ENCODE peak calls at places on chromosomes 11 and 22, in nine cellular contexts. One of them, this sample, is unnamed.

GRCh38 chr11:48103621-48104561 is 112.7 kb upstream of the OR4B1 start:
- DNase-seq in GM23338: no peak
- DNase-seq in HCT116: no peak
- DNase-seq in SK-N-MC: no peak
- DNase-seq in breast epithelium: no peak
- DNase-seq in vagina: peak
- DNase-seq in SK-N-SH: no peak
- DNase-seq in suprapubic skin: no peak
- DNase-seq in K562: no peak
- DNase-seq in this sample: no peak

GRCh38 chr11:43278302-43278956 is 33.4 kb upstream of the API5 start:
- DNase-seq in GM23338: peak
- DNase-seq in HCT116: peak
- DNase-seq in SK-N-MC: no peak
- DNase-seq in breast epithelium: no peak
- DNase-seq in vagina: no peak
- DNase-seq in SK-N-SH: peak
- DNase-seq in suprapubic skin: no peak
- DNase-seq in K562: no peak
- DNase-seq in this sample: no peak

GRCh38 chr11:78187366-78188011 is 937 bp downstream of the KCTD21 start:
- DNase-seq in GM23338: no peak
- DNase-seq in HCT116: no peak
- DNase-seq in SK-N-MC: no peak
- DNase-seq in breast epithelium: no peak
- DNase-seq in vagina: no peak
- DNase-seq in SK-N-SH: no peak
- DNase-seq in suprapubic skin: no peak
- DNase-seq in K562: no peak
- DNase-seq in this sample: no peak

GRCh38 chr22:37686002-37686982 is at the start of gene NOL12:
- DNase-seq in GM23338: peak
- DNase-seq in HCT116: peak
- DNase-seq in SK-N-MC: peak
- DNase-seq in breast epithelium: peak
- DNase-seq in vagina: no peak
- DNase-seq in SK-N-SH: peak
- DNase-seq in suprapubic skin: peak
- DNase-seq in K562: peak
- DNase-seq in this sample: peak

GRCh38 chr22:39496131-39496838 is 5.8 kb upstream of the MIEF1 start:
- DNase-seq in GM23338: peak
- DNase-seq in HCT116: peak
- DNase-seq in SK-N-MC: no peak
- DNase-seq in breast epithelium: peak
- DNase-seq in vagina: no peak
- DNase-seq in SK-N-SH: peak
- DNase-seq in suprapubic skin: peak
- DNase-seq in K562: peak
- DNase-seq in this sample: peak

GRCh38 chr22:44311104-44311854 is 1.5 kb downstream of the SHISAL1 start:
- DNase-seq in GM23338: no peak
- DNase-seq in HCT116: no peak
- DNase-seq in SK-N-MC: no peak
- DNase-seq in breast epithelium: no peak
- DNase-seq in vagina: no peak
- DNase-seq in SK-N-SH: no peak
- DNase-seq in suprapubic skin: no peak
- DNase-seq in K562: peak
- DNase-seq in this sample: no peak

GRCh38 chr11:75276696-75277095 is 36.1 kb downstream of the TPBGL start:
- DNase-seq in GM23338: peak
- DNase-seq in HCT116: no peak
- DNase-seq in SK-N-MC: no peak
- DNase-seq in breast epithelium: no peak
- DNase-seq in vagina: peak
- DNase-seq in SK-N-SH: no peak
- DNase-seq in suprapubic skin: no peak
- DNase-seq in K562: no peak
- DNase-seq in this sample: peak

GRCh38 chr11:128193633-128194032 is 393.7 kb downstream of the ETS1 start:
- DNase-seq in GM23338: no peak
- DNase-seq in HCT116: no peak
- DNase-seq in SK-N-MC: no peak
- DNase-seq in breast epithelium: no peak
- DNase-seq in vagina: no peak
- DNase-seq in SK-N-SH: no peak
- DNase-seq in suprapubic skin: no peak
- DNase-seq in K562: no peak
- DNase-seq in this sample: no peak

GRCh38 chr11:14789879-14790484 is 102.0 kb downstream of the CYP2R1 start:
- DNase-seq in GM23338: no peak
- DNase-seq in HCT116: no peak
- DNase-seq in SK-N-MC: no peak
- DNase-seq in breast epithelium: no peak
- DNase-seq in vagina: no peak
- DNase-seq in SK-N-SH: no peak
- DNase-seq in suprapubic skin: no peak
- DNase-seq in K562: no peak
- DNase-seq in this sample: no peak

GRCh38 chr22:39665661-39666431 is 95.3 kb downstream of the CACNA1I start:
- DNase-seq in GM23338: no peak
- DNase-seq in HCT116: no peak
- DNase-seq in SK-N-MC: no peak
- DNase-seq in breast epithelium: no peak
- DNase-seq in vagina: no peak
- DNase-seq in SK-N-SH: no peak
- DNase-seq in suprapubic skin: no peak
- DNase-seq in K562: no peak
- DNase-seq in this sample: no peak

GRCh38 chr22:26385164-26385563 is 43.9 kb upstream of the ASPHD2 start:
- DNase-seq in GM23338: no peak
- DNase-seq in HCT116: no peak
- DNase-seq in SK-N-MC: no peak
- DNase-seq in breast epithelium: no peak
- DNase-seq in vagina: no peak
- DNase-seq in SK-N-SH: no peak
- DNase-seq in suprapubic skin: no peak
- DNase-seq in K562: no peak
- DNase-seq in this sample: no peak

GRCh38 chr11:95891423-95892177 is 32.3 kb downstream of the MTMR2 start:
- DNase-seq in GM23338: no peak
- DNase-seq in HCT116: no peak
- DNase-seq in SK-N-MC: no peak
- DNase-seq in breast epithelium: no peak
- DNase-seq in vagina: no peak
- DNase-seq in SK-N-SH: no peak
- DNase-seq in suprapubic skin: no peak
- DNase-seq in K562: no peak
- DNase-seq in this sample: no peak

GRCh38 chr11:3165152-3165705 is at the start of gene OSBPL5:
- DNase-seq in GM23338: peak
- DNase-seq in HCT116: no peak
- DNase-seq in SK-N-MC: no peak
- DNase-seq in breast epithelium: peak
- DNase-seq in vagina: no peak
- DNase-seq in SK-N-SH: peak
- DNase-seq in suprapubic skin: peak
- DNase-seq in K562: peak
- DNase-seq in this sample: peak

GRCh38 chr11:48012051-48012391 is 31.7 kb downstream of the PTPRJ start:
- DNase-seq in GM23338: no peak
- DNase-seq in HCT116: no peak
- DNase-seq in SK-N-MC: no peak
- DNase-seq in breast epithelium: no peak
- DNase-seq in vagina: no peak
- DNase-seq in SK-N-SH: no peak
- DNase-seq in suprapubic skin: no peak
- DNase-seq in K562: no peak
- DNase-seq in this sample: no peak

DNA sequence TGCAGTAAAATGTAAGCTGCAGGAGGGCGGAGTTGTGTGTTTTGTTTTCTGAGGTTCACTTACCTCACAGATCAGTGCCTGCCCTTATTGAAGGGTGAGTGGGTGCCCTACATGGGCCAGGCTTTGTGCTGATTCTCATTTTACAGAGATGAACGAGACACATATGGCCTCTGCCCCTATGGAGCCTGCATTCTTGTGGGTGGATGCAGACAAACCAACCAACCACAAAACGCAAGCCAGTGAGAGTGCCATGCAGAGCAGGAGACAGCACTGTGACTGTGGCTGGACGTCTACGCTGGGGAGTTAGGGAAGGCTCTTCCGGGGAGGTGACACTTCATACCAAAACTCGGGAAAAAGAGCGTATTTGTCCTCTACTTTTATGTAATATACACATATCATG is 9.8 kb downstream of the TESMIN start:
- DNase-seq in GM23338: no peak
- DNase-seq in HCT116: no peak
- DNase-seq in SK-N-MC: no peak
- DNase-seq in breast epithelium: no peak
- DNase-seq in vagina: no peak
- DNase-seq in SK-N-SH: no peak
- DNase-seq in suprapubic skin: no peak
- DNase-seq in K562: no peak
- DNase-seq in this sample: no peak
- TF ChIP-seq POLR2AphosphoS5 in GM23338: no peak
- TF ChIP-seq POLR2AphosphoS5 in HCT116: no peak
- TF ChIP-seq POLR2AphosphoS5 in SK-N-MC: no peak
- TF ChIP-seq POLR2AphosphoS5 in breast epithelium: no peak
- TF ChIP-seq POLR2AphosphoS5 in vagina: no peak
- TF ChIP-seq POLR2AphosphoS5 in SK-N-SH: no peak
- TF ChIP-seq POLR2AphosphoS5 in suprapubic skin: no peak
- TF ChIP-seq POLR2AphosphoS5 in K562: no peak
- TF ChIP-seq POLR2AphosphoS5 in this sample: no peak

DNA sequence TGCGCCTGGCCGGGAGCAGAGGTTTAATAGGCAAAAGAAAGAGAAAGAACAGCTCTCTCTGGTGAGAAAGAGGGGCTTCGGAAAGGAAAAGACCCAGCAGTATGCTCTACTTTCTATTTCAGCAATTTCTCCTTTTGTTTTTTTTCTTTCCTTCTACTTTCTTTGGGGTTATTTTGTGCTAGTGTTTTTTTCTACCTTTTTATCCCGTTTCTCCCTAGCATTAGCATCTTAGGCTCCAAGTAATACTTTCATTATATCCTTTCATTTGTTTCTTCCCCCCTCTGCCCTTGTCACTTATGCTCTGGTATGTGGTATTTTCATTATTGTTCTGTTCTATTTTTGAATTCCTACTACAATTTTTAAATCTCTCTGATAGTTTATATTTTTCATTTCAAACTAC is 4.5 kb downstream of the SNU13 start:
- DNase-seq in GM23338: no peak
- DNase-seq in HCT116: no peak
- DNase-seq in SK-N-MC: no peak
- DNase-seq in breast epithelium: no peak
- DNase-seq in vagina: no peak
- DNase-seq in SK-N-SH: no peak
- DNase-seq in suprapubic skin: no peak
- DNase-seq in K562: no peak
- DNase-seq in this sample: no peak
- H3K27ac ChIP-seq in GM23338: no peak
- H3K27ac ChIP-seq in HCT116: no peak
- H3K27ac ChIP-seq in SK-N-MC: peak
- H3K27ac ChIP-seq in breast epithelium: no peak
- H3K27ac ChIP-seq in vagina: no peak
- H3K27ac ChIP-seq in SK-N-SH: no peak
- H3K27ac ChIP-seq in suprapubic skin: no peak
- H3K27ac ChIP-seq in K562: peak
- H3K27ac ChIP-seq in this sample: no peak

GRCh38 chr11:120210651-120211521 is at the start of gene OAF:
- DNase-seq in GM23338: peak
- DNase-seq in HCT116: peak
- DNase-seq in SK-N-MC: no peak
- DNase-seq in breast epithelium: peak
- DNase-seq in vagina: no peak
- DNase-seq in SK-N-SH: peak
- DNase-seq in suprapubic skin: no peak
- DNase-seq in K562: peak
- DNase-seq in this sample: peak
- TF ChIP-seq POLR2AphosphoS5 in GM23338: no peak
- TF ChIP-seq POLR2AphosphoS5 in HCT116: peak
- TF ChIP-seq POLR2AphosphoS5 in SK-N-MC: no peak
- TF ChIP-seq POLR2AphosphoS5 in breast epithelium: no peak
- TF ChIP-seq POLR2AphosphoS5 in vagina: peak
- TF ChIP-seq POLR2AphosphoS5 in SK-N-SH: no peak
- TF ChIP-seq POLR2AphosphoS5 in suprapubic skin: no peak
- TF ChIP-seq POLR2AphosphoS5 in K562: no peak
- TF ChIP-seq POLR2AphosphoS5 in this sample: peak

GRCh38 chr11:126512741-126513715 is 157.5 kb downstream of the ST3GAL4 start:
- DNase-seq in GM23338: no peak
- DNase-seq in HCT116: no peak
- DNase-seq in SK-N-MC: no peak
- DNase-seq in breast epithelium: no peak
- DNase-seq in vagina: no peak
- DNase-seq in SK-N-SH: no peak
- DNase-seq in suprapubic skin: no peak
- DNase-seq in K562: no peak
- DNase-seq in this sample: peak

GRCh38 chr11:126514061-126514713 is 158.7 kb downstream of the ST3GAL4 start:
- DNase-seq in GM23338: no peak
- DNase-seq in HCT116: no peak
- DNase-seq in SK-N-MC: peak
- DNase-seq in breast epithelium: no peak
- DNase-seq in vagina: no peak
- DNase-seq in SK-N-SH: peak
- DNase-seq in suprapubic skin: no peak
- DNase-seq in K562: no peak
- DNase-seq in this sample: peak

GRCh38 chr11:126512251-126512650 is 156.8 kb downstream of the ST3GAL4 start:
- DNase-seq in GM23338: no peak
- DNase-seq in HCT116: no peak
- DNase-seq in SK-N-MC: no peak
- DNase-seq in breast epithelium: no peak
- DNase-seq in vagina: no peak
- DNase-seq in SK-N-SH: no peak
- DNase-seq in suprapubic skin: no peak
- DNase-seq in K562: no peak
- DNase-seq in this sample: peak

GRCh38 chr11:126510621-126511370 is 155.3 kb downstream of the ST3GAL4 start:
- DNase-seq in GM23338: no peak
- DNase-seq in HCT116: no peak
- DNase-seq in SK-N-MC: no peak
- DNase-seq in breast epithelium: no peak
- DNase-seq in vagina: no peak
- DNase-seq in SK-N-SH: no peak
- DNase-seq in suprapubic skin: no peak
- DNase-seq in K562: no peak
- DNase-seq in this sample: peak

DNA sequence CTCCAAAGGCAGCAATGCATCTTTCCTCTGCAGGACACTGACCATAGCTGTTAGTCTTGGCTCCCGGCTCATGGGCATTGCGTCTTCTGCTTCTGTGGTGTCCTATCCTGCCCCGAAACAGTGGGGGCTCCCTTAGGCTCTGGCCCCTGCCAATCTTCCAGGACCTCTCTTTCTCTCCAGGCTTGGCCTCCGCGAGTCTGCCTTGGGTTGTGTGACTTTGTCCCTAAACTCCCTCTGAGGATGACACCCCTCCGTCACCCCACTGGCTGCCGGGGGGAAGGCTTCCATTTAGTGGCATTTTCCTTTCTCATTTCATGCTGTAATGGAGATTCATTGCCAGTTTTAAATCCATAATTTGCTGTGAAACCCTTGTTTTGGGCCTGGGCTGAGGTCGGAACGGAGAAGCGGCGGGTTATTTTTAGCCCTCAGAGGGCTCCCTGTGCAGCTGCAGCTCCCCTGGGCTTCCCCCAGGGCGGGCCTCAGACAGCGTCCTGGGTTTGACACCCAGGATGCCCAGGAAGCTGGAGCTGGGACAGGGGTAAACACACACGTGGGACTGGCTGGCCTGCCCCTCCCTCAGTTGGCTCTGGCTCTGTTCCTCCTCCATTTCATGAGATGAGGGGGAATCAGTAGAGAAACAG is 156.1 kb downstream of the ST3GAL4 start:
- DNase-seq in GM23338: no peak
- DNase-seq in HCT116: no peak
- DNase-seq in SK-N-MC: no peak
- DNase-seq in breast epithelium: no peak
- DNase-seq in vagina: no peak
- DNase-seq in SK-N-SH: no peak
- DNase-seq in suprapubic skin: no peak
- DNase-seq in K562: no peak
- DNase-seq in this sample: peak
- H3K27ac ChIP-seq in GM23338: no peak
- H3K27ac ChIP-seq in HCT116: no peak
- H3K27ac ChIP-seq in SK-N-MC: no peak
- H3K27ac ChIP-seq in breast epithelium: no peak
- H3K27ac ChIP-seq in vagina: no peak
- H3K27ac ChIP-seq in SK-N-SH: no peak
- H3K27ac ChIP-seq in suprapubic skin: no peak
- H3K27ac ChIP-seq in K562: no peak
- H3K27ac ChIP-seq in this sample: no peak

This sample was measured in spleen.